ENCODE peak calls at places on chromosomes 4 and X, in four cellular contexts. One of them, this sample, is unnamed.

GRCh38 chr4:83535945-83536648 is at the start of gene GPAT3:
- DNase-seq in left lung: peak; percentile 97
- DNase-seq in lower lobe of right lung: peak; percentile 91
- DNase-seq in colonic mucosa: peak; percentile 92
- DNase-seq in this sample: peak; percentile 68

GRCh38 chr4:107248571-107248970 is 212.5 kb upstream of the DKK2 start:
- DNase-seq in left lung: no peak
- DNase-seq in lower lobe of right lung: no peak
- DNase-seq in colonic mucosa: no peak
- DNase-seq in this sample: no peak

GRCh38 chr4:156953951-156954350 is 17.6 kb downstream of the PDGFC start:
- DNase-seq in left lung: no peak
- DNase-seq in lower lobe of right lung: no peak
- DNase-seq in colonic mucosa: no peak
- DNase-seq in this sample: no peak

GRCh38 chrX:16666541-16666940 is 16.6 kb downstream of the S100G start:
- DNase-seq in left lung: no peak
- DNase-seq in lower lobe of right lung: no peak
- DNase-seq in colonic mucosa: no peak
- DNase-seq in this sample: no peak

GRCh38 chr4:15717126-15717525 is 14.3 kb downstream of the BST1 start:
- DNase-seq in left lung: no peak
- DNase-seq in lower lobe of right lung: no peak
- DNase-seq in colonic mucosa: no peak
- DNase-seq in this sample: no peak

GRCh38 chr4:42216569-42216968 is 64.1 kb upstream of the BEND4 start:
- DNase-seq in left lung: no peak
- DNase-seq in lower lobe of right lung: no peak
- DNase-seq in colonic mucosa: no peak
- DNase-seq in this sample: no peak

GRCh38 chrX:84224741-84225140 is 36.7 kb upstream of the RPS6KA6 start:
- DNase-seq in left lung: no peak
- DNase-seq in lower lobe of right lung: no peak
- DNase-seq in colonic mucosa: no peak
- DNase-seq in this sample: no peak

GRCh38 chr4:150931796-150932195 is 83.3 kb downstream of the LRBA start:
- DNase-seq in left lung: no peak
- DNase-seq in lower lobe of right lung: no peak
- DNase-seq in colonic mucosa: no peak
- DNase-seq in this sample: no peak

GRCh38 chr4:42302348-42302747 is 94.9 kb upstream of the SHISA3 start:
- DNase-seq in left lung: no peak
- DNase-seq in lower lobe of right lung: no peak
- DNase-seq in colonic mucosa: peak; percentile 30
- DNase-seq in this sample: peak; percentile 58

GRCh38 chr4:9781343-9782135 is at the start of gene DRD5:
- DNase-seq in left lung: peak; percentile 76
- DNase-seq in lower lobe of right lung: no peak
- DNase-seq in colonic mucosa: no peak
- DNase-seq in this sample: no peak

GRCh38 chr4:16122784-16123183 is 39.0 kb upstream of the PROM1 start:
- DNase-seq in left lung: no peak
- DNase-seq in lower lobe of right lung: no peak
- DNase-seq in colonic mucosa: no peak
- DNase-seq in this sample: no peak

GRCh38 chr4:4618846-4619245 is 77.0 kb upstream of the STX18 start:
- DNase-seq in left lung: no peak
- DNase-seq in lower lobe of right lung: no peak
- DNase-seq in colonic mucosa: no peak
- DNase-seq in this sample: no peak

GRCh38 chrX:137051978-137052640 is 18.3 kb upstream of the GPR101 start:
- DNase-seq in left lung: peak; percentile 88
- DNase-seq in lower lobe of right lung: peak; percentile 65
- DNase-seq in colonic mucosa: peak; percentile 52
- DNase-seq in this sample: peak; percentile 50

GRCh38 chr4:3387943-3388348 is 53.8 kb upstream of the HGFAC start:
- DNase-seq in left lung: peak; percentile 92
- DNase-seq in lower lobe of right lung: peak; percentile 92
- DNase-seq in colonic mucosa: peak; percentile 76
- DNase-seq in this sample: no peak

GRCh38 chrX:10972731-10973130 is 138.4 kb upstream of the HCCS start:
- DNase-seq in left lung: no peak
- DNase-seq in lower lobe of right lung: no peak
- DNase-seq in colonic mucosa: no peak
- DNase-seq in this sample: no peak

GRCh38 chr4:4693258-4693657 is 151.4 kb upstream of the STX18 start:
- DNase-seq in left lung: no peak
- DNase-seq in lower lobe of right lung: no peak
- DNase-seq in colonic mucosa: no peak
- DNase-seq in this sample: no peak

GRCh38 chr4:38113551-38113950 is 153.4 kb downstream of the PTTG2 start:
- DNase-seq in left lung: no peak
- DNase-seq in lower lobe of right lung: no peak
- DNase-seq in colonic mucosa: no peak
- DNase-seq in this sample: no peak

GRCh38 chr4:189090174-189090814 is 850.4 kb upstream of the FRG1 start:
- DNase-seq in left lung: no peak
- DNase-seq in lower lobe of right lung: no peak
- DNase-seq in colonic mucosa: no peak
- DNase-seq in this sample: no peak

DNA sequence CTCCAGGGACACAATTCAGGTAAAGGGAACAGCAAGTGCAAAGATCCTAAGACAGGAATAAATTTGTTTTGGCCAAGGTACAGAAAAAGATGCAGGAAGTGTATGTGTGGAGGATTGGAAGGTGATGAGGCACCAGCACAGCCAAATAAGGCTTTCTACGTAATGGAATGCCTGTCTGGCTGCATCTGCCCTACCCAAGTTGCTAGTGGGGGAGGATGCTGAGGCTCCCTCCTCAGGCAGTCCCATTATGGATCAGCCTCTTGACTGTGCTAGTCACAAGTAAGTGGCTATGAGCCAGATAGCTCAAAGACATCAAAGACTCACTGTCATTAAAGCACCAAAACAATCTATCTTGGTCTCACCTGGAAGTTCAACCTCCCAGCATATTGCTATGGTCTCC is 300.9 kb upstream of the FAT4 start:
- DNase-seq in left lung: no peak
- DNase-seq in lower lobe of right lung: no peak
- DNase-seq in colonic mucosa: no peak
- DNase-seq in this sample: no peak
- H3K4me3 ChIP-seq in left lung: no peak overlapping the region
- H3K4me3 ChIP-seq in lower lobe of right lung: no peak overlapping the region
- H3K4me3 ChIP-seq in colonic mucosa: no peak overlapping the region
- H3K4me3 ChIP-seq in this sample: no peak overlapping the region

GRCh38 chr4:87010192-87010591 is 75.4 kb downstream of the AFF1 start:
- DNase-seq in left lung: no peak
- DNase-seq in lower lobe of right lung: no peak
- DNase-seq in colonic mucosa: no peak
- DNase-seq in this sample: no peak

GRCh38 chr4:87011340-87012034 is 76.7 kb downstream of the AFF1 start:
- DNase-seq in left lung: no peak
- DNase-seq in lower lobe of right lung: no peak
- DNase-seq in colonic mucosa: peak; percentile 45
- DNase-seq in this sample: no peak

GRCh38 chr4:87007345-87008181 is 72.8 kb downstream of the AFF1 start:
- DNase-seq in left lung: peak; percentile 89
- DNase-seq in lower lobe of right lung: peak; percentile 61
- DNase-seq in colonic mucosa: peak; percentile 79
- DNase-seq in this sample: peak; percentile 48

GRCh38 chr4:87006531-87007344 is 71.9 kb downstream of the AFF1 start:
- DNase-seq in left lung: peak; percentile 97
- DNase-seq in lower lobe of right lung: peak; percentile 97
- DNase-seq in colonic mucosa: peak; percentile 94
- DNase-seq in this sample: peak; percentile 95

DNA sequence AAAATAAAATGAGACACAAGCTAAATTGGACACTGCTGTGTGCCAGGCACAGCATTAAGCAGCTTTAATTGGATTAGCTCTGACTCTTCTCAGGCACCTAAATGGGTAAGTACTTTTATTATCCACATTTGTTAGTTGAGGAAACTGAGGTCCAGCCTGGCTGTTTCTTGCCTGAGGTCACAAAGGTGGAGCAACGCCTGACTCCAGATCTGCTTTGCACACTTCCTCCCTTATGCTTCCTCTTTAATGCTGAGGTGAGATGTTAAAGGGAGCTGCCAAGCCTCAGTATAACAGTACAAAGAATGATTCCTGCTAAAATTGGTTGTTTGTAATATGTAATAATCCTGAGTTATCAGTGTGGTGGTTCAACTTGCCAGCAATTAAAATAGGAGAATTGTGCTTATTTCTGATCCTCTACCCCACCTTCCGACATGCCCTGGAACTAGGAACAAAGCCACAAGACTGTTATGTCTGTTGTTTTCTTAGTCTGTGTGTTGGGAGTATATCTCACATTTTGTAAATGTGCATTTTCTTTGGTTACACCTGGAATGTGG is 74.4 kb downstream of the AFF1 start:
- DNase-seq in left lung: no peak
- DNase-seq in lower lobe of right lung: no peak
- DNase-seq in colonic mucosa: peak; percentile 62
- DNase-seq in this sample: no peak
- H3K4me3 ChIP-seq in left lung: peak overlapping the region; percentile 75
- H3K4me3 ChIP-seq in lower lobe of right lung: peak overlapping the region; percentile 80
- H3K4me3 ChIP-seq in colonic mucosa: no peak overlapping the region
- H3K4me3 ChIP-seq in this sample: no peak overlapping the region

DNA sequence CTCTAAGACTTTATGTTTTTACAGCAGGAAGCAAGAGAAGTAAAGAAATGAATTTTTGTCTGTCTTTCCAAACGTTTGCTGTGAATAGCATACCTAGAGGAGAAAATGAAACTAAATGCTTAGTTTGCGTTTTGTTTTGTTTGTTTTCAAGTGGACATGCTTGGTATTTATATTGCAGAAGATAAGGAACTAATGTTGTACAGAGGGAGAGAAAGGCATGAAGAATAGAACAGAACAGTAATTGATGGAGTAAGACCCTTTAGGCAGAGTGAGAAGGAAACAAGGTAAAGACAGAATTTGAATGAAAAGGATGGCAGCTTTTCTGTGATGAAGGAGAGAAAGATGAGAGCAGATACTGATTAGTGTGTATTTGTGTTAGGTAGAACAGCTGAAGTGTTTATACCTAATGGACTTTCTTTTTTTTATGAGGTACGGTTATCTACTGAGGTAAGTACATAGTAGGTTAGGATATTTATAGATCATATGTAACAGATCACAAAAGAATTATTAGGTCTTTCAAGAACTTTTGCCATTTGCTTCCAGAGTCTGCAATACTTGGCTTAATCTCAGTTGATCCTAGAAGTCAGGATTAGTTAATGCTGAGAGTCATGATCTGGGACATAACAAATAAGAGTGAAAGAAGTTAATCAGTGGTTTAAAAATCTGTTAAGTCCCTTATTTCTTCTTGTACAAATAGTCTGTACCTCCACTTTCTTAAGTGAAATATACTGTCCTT is 36.9 kb downstream of the FABP2 start:
- DNase-seq in left lung: no peak
- DNase-seq in lower lobe of right lung: no peak
- DNase-seq in colonic mucosa: no peak
- DNase-seq in this sample: no peak
- H3K4me3 ChIP-seq in left lung: no peak overlapping the region
- H3K4me3 ChIP-seq in lower lobe of right lung: no peak overlapping the region
- H3K4me3 ChIP-seq in colonic mucosa: no peak overlapping the region
- H3K4me3 ChIP-seq in this sample: no peak overlapping the region

GRCh38 chrX:73849054-73849453 is 286.1 kb downstream of the CHIC1 start:
- DNase-seq in left lung: no peak
- DNase-seq in lower lobe of right lung: no peak
- DNase-seq in colonic mucosa: no peak
- DNase-seq in this sample: no peak
- H3K4me3 ChIP-seq in left lung: no peak overlapping the region
- H3K4me3 ChIP-seq in lower lobe of right lung: no peak overlapping the region
- H3K4me3 ChIP-seq in colonic mucosa: peak overlapping the region; percentile 4
- H3K4me3 ChIP-seq in this sample: no peak overlapping the region

GRCh38 chrX:133985164-133986007 is at the start of gene GPC3:
- DNase-seq in left lung: peak; percentile 70
- DNase-seq in lower lobe of right lung: peak; percentile 41
- DNase-seq in colonic mucosa: peak; percentile 32
- DNase-seq in this sample: peak; percentile 75
- H3K4me3 ChIP-seq in left lung: peak within 1 kb of the TSS; percentile 23
- H3K4me3 ChIP-seq in lower lobe of right lung: peak within 1 kb of the TSS; percentile 44
- H3K4me3 ChIP-seq in colonic mucosa: peak within 1 kb of the TSS; percentile 30
- H3K4me3 ChIP-seq in this sample: peak within 1 kb of the TSS; percentile 80

DNA sequence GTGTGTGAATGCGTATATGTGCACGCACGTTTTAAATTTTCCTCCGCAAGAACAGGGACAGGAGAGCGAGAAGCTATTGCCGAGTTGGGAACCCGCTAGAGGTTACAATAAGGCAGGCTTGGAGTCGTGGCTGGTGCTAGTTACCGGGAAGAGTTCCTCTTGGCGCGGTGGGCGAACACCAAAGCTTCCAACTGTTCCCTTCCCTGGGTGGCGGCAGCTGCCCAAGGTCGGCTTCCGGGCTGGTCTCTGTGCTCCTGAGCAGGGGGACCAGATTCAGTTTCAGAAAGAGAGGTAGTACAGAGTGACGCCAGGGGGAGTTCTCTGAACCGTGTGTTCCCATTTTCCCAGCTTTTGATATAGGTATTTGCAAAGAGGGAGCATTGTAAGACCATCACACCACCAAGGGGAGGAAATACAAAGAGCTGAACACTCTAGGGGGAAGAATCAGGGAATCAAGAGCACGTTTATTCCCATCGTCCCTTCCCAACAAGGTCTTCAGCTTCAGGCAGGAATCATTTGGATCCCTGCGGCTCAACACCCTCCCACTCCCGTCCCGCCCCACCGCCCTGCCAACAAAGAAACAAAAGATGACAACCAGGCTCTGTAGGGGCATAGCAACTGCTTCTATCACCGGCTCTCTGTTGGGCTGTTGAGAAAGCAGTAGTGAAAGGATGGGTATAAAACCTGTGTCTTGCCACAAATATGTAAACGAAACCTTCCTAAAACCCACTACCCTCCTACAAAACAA is 113.6 kb upstream of the TEX13C start:
- DNase-seq in left lung: no peak
- DNase-seq in lower lobe of right lung: no peak
- DNase-seq in colonic mucosa: peak; percentile 15
- DNase-seq in this sample: no peak
- H3K4me3 ChIP-seq in left lung: peak overlapping the region; percentile 37
- H3K4me3 ChIP-seq in lower lobe of right lung: peak overlapping the region; percentile 47
- H3K4me3 ChIP-seq in colonic mucosa: peak overlapping the region; percentile 3
- H3K4me3 ChIP-seq in this sample: no peak overlapping the region

This sample was measured in Caco-2.